ENCODE peak calls at places on chromosome 5, in nine cellular contexts. S is ovary, T is stomach, Q is A549, G is HepG2, B is suprapubic skin, A is transverse colon, W is K562, Y is H1. O is an unnamed sample.

GRCh38 chr5:137310051-137310730 is 188.9 kb downstream of the SPOCK1 start:
- DNase-seq in S (no peak), T (no peak), Q (peak), G (no peak), B (no peak), A (no peak), W (no peak), Y (no peak), O (no peak)

GRCh38 chr5:149407331-149408251 is 28.5 kb upstream of the IL17B start:
- DNase-seq in S (peak), T (no peak), Q (no peak), G (no peak), B (no peak), A (no peak), W (no peak), Y (no peak), O (no peak)

GRCh38 chr5:89560724-89561123 is 677.7 kb upstream of the MEF2C start:
- DNase-seq in S (no peak), T (no peak), Q (no peak), G (no peak), B (no peak), A (no peak), W (no peak), Y (no peak), O (no peak)

GRCh38 chr5:122152266-122152900 is 23.0 kb downstream of the ZNF474 start:
- DNase-seq in S (no peak), T (no peak), Q (no peak), G (no peak), B (no peak), A (no peak), W (no peak), Y (no peak), O (no peak)

GRCh38 chr5:111509119-111509518 is 3.2 kb downstream of the STARD4 start:
- DNase-seq in S (no peak), T (no peak), Q (no peak), G (peak), B (no peak), A (no peak), W (no peak), Y (no peak), O (no peak)

GRCh38 chr5:65355301-65355700 is 126.4 kb downstream of the ADAMTS6 start:
- DNase-seq in S (no peak), T (no peak), Q (no peak), G (no peak), B (no peak), A (no peak), W (no peak), Y (no peak), O (no peak)

GRCh38 chr5:72821776-72822175 is 5.3 kb downstream of the TNPO1 start:
- DNase-seq in S (no peak), T (no peak), Q (no peak), G (no peak), B (no peak), A (no peak), W (no peak), Y (no peak), O (no peak)

GRCh38 chr5:95029569-95030366 is 255.1 kb downstream of the MCTP1 start:
- DNase-seq in S (no peak), T (no peak), Q (no peak), G (no peak), B (no peak), A (no peak), W (no peak), Y (no peak), O (no peak)

GRCh38 chr5:78507531-78507930 is 141.0 kb downstream of the LHFPL2 start:
- DNase-seq in S (no peak), T (no peak), Q (no peak), G (peak), B (no peak), A (no peak), W (no peak), Y (no peak), O (no peak)

GRCh38 chr5:78506296-78507049 is 142.1 kb downstream of the LHFPL2 start:
- DNase-seq in S (no peak), T (no peak), Q (no peak), G (no peak), B (no peak), A (no peak), W (no peak), Y (no peak), O (no peak)

GRCh38 chr5:78505860-78506259 is 142.7 kb downstream of the LHFPL2 start:
- DNase-seq in S (no peak), T (no peak), Q (no peak), G (no peak), B (no peak), A (no peak), W (no peak), Y (no peak), O (no peak)

GRCh38 chr5:78503958-78504357 is 143.5 kb downstream of the SCAMP1 start:
- DNase-seq in S (no peak), T (no peak), Q (no peak), G (no peak), B (no peak), A (no peak), W (no peak), Y (no peak), O (no peak)

GRCh38 chr5:78504726-78505431 is 143.7 kb downstream of the LHFPL2 start:
- DNase-seq in S (peak), T (peak), Q (peak), G (no peak), B (peak), A (peak), W (no peak), Y (no peak), O (peak)
- H3K4me3 ChIP-seq in S (no peak), T (no peak), Q (no peak), G (no peak), B (no peak), A (no peak), W (no peak), Y (no peak), O (no peak)

GRCh38 chr5:167970002-167970401 is 321.4 kb upstream of the WWC1 start:
- DNase-seq in S (no peak), T (no peak), Q (no peak), G (no peak), B (no peak), A (no peak), W (no peak), Y (no peak), O (no peak)

GRCh38 chr5:167967494-167968180 is 323.8 kb upstream of the WWC1 start:
- DNase-seq in S (no peak), T (no peak), Q (no peak), G (no peak), B (no peak), A (no peak), W (no peak), Y (no peak), O (no peak)

GRCh38 chr5:167968784-167969183 is 322.7 kb upstream of the WWC1 start:
- DNase-seq in S (no peak), T (no peak), Q (no peak), G (no peak), B (no peak), A (no peak), W (no peak), Y (no peak), O (no peak)

GRCh38 chr5:167973126-167973525 is 318.3 kb upstream of the WWC1 start:
- DNase-seq in S (no peak), T (no peak), Q (no peak), G (no peak), B (no peak), A (no peak), W (no peak), Y (no peak), O (no peak)

GRCh38 chr5:167971706-167972105 is 319.7 kb upstream of the WWC1 start:
- DNase-seq in S (no peak), T (no peak), Q (no peak), G (no peak), B (no peak), A (no peak), W (no peak), Y (no peak), O (no peak)
- TF ChIP-seq EP300 in S (no peak), T (no peak), Q (no peak), G (no peak), B (no peak), A (no peak), W (no peak), Y (no peak), O (no peak)

GRCh38 chr5:143592648-143593047 is 189.2 kb upstream of the NR3C1 start:
- DNase-seq in S (no peak), T (no peak), Q (no peak), G (no peak), B (no peak), A (no peak), W (no peak), Y (no peak), O (peak)
- TF ChIP-seq POLR2A in S (no peak), T (no peak), Q (no peak), G (no peak), B (no peak), A (no peak), W (no peak), Y (no peak), O (no peak)

GRCh38 chr5:16712178-16712577 is 95.4 kb upstream of the RETREG1 start:
- DNase-seq in S (no peak), T (no peak), Q (no peak), G (no peak), B (no peak), A (no peak), W (no peak), Y (no peak), O (no peak)

GRCh38 chr5:16712600-16712999 is 95.8 kb upstream of the RETREG1 start:
- DNase-seq in S (no peak), T (no peak), Q (no peak), G (no peak), B (no peak), A (no peak), W (no peak), Y (no peak), O (no peak)

GRCh38 chr5:16709691-16710420 is 93.1 kb upstream of the RETREG1 start:
- DNase-seq in S (no peak), T (no peak), Q (no peak), G (no peak), B (no peak), A (no peak), W (no peak), Y (no peak), O (no peak)

GRCh38 chr5:16707869-16708192 is 91.0 kb upstream of the RETREG1 start:
- DNase-seq in S (no peak), T (peak), Q (no peak), G (no peak), B (no peak), A (no peak), W (no peak), Y (no peak), O (no peak)

GRCh38 chr5:16713386-16713928 is 96.7 kb upstream of the RETREG1 start:
- DNase-seq in S (no peak), T (no peak), Q (no peak), G (no peak), B (no peak), A (peak), W (no peak), Y (peak), O (no peak)
- H3K4me3 ChIP-seq in S (no peak), T (peak), Q (no peak), G (no peak), B (peak), A (no peak), W (no peak), Y (peak), O (peak)

DNA sequence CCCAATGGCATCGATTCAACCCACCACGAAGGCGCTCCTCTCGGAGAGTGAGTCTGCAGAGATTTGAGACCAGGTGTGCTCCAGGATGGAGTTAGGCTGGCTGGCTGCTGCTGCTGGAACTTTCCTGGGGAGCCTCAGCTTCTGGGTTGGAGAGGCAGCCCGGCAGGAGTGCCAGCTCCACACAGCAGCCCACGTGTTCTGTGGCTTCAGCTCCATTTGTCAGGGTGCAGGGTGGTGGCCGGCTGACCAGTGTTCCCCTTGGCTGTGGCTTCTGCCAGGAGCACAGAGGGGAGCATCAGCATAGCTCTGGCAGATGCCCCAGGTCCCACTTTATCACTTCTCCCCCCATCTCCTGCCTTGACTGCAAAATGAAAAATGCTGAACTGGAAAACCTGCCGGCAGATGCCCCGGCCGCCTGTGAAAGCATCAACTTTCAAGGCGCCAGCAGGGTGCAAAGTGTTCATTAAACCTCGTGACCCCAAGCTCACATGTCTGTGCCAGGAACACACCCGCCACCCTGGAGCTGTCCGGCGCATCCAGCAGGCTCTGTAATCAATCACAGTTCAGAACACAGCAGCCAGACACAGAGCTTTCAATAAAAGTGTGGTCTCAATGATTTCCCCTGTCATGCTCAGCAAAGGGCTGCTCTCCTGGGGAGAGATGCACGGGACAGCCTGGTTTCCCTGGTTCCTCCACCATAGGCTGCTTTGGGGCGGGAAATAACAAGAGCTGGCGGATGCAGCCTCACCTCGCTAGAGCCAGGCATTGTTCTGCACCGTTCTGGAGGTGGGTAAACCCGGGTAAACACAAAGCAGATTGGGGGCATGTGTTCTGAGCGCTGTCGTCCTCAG is 53.2 kb downstream of the TRIP13 start:
- DNase-seq in S (no peak), T (no peak), Q (no peak), G (no peak), B (peak), A (no peak), W (no peak), Y (peak), O (no peak)
- TF ChIP-seq EP300 in S (no peak), T (no peak), Q (no peak), G (no peak), B (no peak), A (no peak), W (no peak), Y (no peak), O (no peak)

DNA sequence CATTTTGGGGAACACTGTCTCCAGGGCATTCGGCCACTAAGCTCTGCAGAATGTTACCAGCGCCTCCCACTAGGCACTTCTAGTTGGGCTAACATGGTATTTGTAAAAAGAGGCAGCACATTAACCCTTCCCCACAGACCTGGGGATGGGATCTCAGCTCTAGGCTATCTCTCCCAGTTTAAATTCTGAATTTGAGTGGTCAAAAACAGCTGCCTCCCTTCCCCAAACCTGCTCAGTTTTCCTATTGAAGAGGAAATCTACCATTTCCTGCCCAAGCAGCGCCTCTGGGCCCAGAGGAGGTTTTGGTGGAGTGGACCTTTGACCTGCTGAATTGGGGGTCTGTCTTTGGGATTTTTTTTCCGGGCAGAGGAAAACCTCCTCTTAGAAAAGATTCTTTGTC is 53.2 kb downstream of the ENC1 start:
- DNase-seq in S (no peak), T (no peak), Q (no peak), G (no peak), B (no peak), A (no peak), W (no peak), Y (no peak), O (no peak)
- TF ChIP-seq POLR2A in S (no peak), T (no peak), Q (no peak), G (no peak), B (no peak), A (no peak), W (no peak), Y (no peak), O (no peak)

DNA sequence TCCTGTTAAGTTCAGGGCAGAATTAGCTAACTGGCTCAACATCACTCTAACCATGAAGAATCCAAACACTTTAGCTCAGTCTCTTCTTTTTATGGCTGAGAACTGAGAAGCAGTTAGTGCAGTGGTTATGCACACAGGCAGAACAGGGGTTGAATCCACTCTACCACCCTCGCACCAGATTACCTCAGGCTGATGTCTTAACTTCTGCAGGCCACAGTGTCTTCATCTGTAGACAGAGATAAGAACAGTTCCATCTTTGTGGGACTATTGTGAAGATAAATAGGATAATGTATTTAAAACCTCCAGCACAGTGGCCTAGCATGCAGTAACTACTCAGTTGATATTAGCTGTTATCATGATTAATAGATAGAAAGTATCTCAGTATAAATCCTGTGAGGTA is 54.8 kb downstream of the FAM114A2 start:
- DNase-seq in S (no peak), T (no peak), Q (no peak), G (no peak), B (no peak), A (no peak), W (no peak), Y (no peak), O (no peak)
- H3K4me3 ChIP-seq in S (no peak), T (no peak), Q (no peak), G (no peak), B (no peak), A (no peak), W (no peak), Y (no peak), O (no peak)

GRCh38 chr5:14728109-14728938 is 63.8 kb downstream of the OTULIN start:
- DNase-seq in S (no peak), T (no peak), Q (no peak), G (peak), B (no peak), A (peak), W (no peak), Y (peak), O (no peak)
- TF ChIP-seq EP300 in S (no peak), T (no peak), Q (no peak), G (peak), B (no peak), A (no peak), W (no peak), Y (peak), O (peak)

DNA sequence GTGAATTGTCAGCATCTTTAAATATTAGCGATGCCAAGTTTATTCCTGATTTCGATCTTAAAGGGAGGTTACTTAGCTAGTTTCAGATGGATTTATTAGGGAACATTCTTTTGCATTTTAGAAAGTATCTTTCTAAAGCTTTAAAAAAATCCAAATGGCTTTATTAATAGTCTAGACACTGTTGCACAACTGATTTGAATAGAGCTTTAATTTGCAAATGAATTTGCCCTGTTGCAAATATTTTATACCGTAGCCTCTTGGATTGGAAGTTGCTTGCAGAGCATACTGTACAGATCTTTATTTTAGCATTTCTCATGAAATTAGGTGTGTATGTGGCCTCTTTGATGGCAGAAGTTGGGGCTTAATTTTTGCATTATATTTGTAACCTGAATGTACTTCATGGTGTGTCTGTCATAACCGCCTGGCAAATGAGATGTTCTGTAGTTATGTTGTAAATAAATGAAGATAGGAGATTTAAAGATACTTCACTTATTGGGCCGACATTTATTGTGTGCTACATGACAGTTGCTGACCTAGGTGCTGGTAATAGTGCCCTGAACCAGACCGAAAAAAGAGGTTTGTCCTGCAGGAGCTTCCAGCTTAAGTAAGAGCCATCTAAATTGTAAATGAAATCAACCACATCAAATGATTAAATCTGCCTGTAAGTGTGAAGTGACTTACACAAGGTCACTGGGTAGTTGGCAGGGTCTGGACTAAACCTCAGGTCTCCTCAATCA is 1.8 kb downstream of the TCERG1 start:
- DNase-seq in S (no peak), T (no peak), Q (no peak), G (no peak), B (no peak), A (no peak), W (no peak), Y (no peak), O (no peak)
- TF ChIP-seq POLR2A in S (no peak), T (no peak), Q (no peak), G (no peak), B (no peak), A (no peak), W (no peak), Y (no peak), O (no peak)